ENCODE peak calls at places on chromosomes 7 and 10, in seven cellular contexts. E is RWPE1, A is Peyer's patch, O is cardiac fibroblast, X is fibroblast of villous mesenchyme, S is osteocyte, R is SK-N-SH. B is an unnamed sample.

GRCh38 chr10:28200804-28201203 is 102.1 kb downstream of the MPP7 start:
- DNase-seq in E (no peak), A (no peak), O (no peak), X (no peak), S (no peak), R (no peak), B (no peak)

GRCh38 chr7:118080947-118081346 is 103.0 kb upstream of the LSM8 start:
- DNase-seq in E (peak; percentile 91), A (no peak), O (peak; percentile 1), X (peak; percentile 74), S (no peak), R (no peak), B (no peak)

GRCh38 chr10:99621454-99622246 is 1.4 kb upstream of the SLC25A28 start:
- DNase-seq in E (peak; percentile 74), A (no peak), O (no peak), X (no peak), S (no peak), R (peak; percentile 21), B (no peak)

GRCh38 chr10:22700489-22700888 is 13.9 kb downstream of the PIP4K2A start:
- DNase-seq in E (no peak), A (no peak), O (no peak), X (no peak), S (no peak), R (no peak), B (no peak)

GRCh38 chr10:1571587-1572237 is 165.6 kb downstream of the ADARB2 start:
- DNase-seq in E (no peak), A (no peak), O (no peak), X (no peak), S (no peak), R (no peak), B (no peak)

GRCh38 chr7:39526676-39527075 is 39.5 kb upstream of the YAE1 start:
- DNase-seq in E (no peak), A (no peak), O (no peak), X (no peak), S (no peak), R (no peak), B (no peak)

GRCh38 chr7:106273009-106273695 is 11.6 kb downstream of the NAMPT start:
- DNase-seq in E (no peak), A (no peak), O (no peak), X (no peak), S (no peak), R (no peak), B (no peak)

GRCh38 chr7:36291387-36292316 is 98.0 kb upstream of the ANLN start:
- DNase-seq in E (peak; percentile 74), A (peak; percentile 79), O (peak; percentile 90), X (peak; percentile 86), S (peak; percentile 94), R (peak; percentile 93), B (peak; percentile 91)

GRCh38 chr7:73526892-73527821 is 5.1 kb upstream of the BAZ1B start:
- DNase-seq in E (no peak), A (peak; percentile 32), O (no peak), X (no peak), S (no peak), R (peak; percentile 55), B (no peak)

GRCh38 chr10:2494386-2494785 is 573.0 kb upstream of the PFKP start:
- DNase-seq in E (no peak), A (no peak), O (no peak), X (no peak), S (no peak), R (no peak), B (no peak)

GRCh38 chr10:132099701-132100481 is 34.1 kb downstream of the JAKMIP3 start:
- DNase-seq in E (no peak), A (no peak), O (no peak), X (no peak), S (peak; percentile 76), R (no peak), B (no peak)

DNA sequence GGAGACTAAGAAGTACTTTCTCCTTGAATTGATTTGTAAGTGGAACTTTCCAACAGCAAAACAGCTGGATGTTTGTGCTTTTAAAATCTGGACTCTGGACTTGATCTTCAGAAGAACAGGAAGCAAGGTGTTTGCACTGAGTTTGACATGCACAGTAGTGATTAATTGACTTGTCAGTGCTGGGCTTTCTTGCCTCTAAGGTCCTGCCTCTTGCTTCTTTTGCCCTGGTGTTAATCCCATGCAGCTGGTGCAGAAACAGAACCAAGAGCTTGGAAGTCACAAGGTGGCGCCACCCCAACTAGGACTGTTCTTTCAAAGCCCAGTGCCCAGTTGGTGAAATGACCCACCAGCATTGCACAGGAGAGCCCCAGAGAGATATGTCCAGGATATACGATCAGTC is 66.8 kb upstream of the SEPHS1 start:
- DNase-seq in E (no peak), A (no peak), O (peak; percentile 15), X (peak; percentile 27), S (no peak), R (peak; percentile 36), B (no peak)
- TF ChIP-seq CTCF in E (no peak), A (peak; percentile 49), O (no peak), X (peak; percentile 48), S (peak; percentile 28), R (peak; percentile 33), B (no peak)

GRCh38 chr10:45442670-45443069 is 68.7 kb downstream of the ALOX5 start:
- DNase-seq in E (no peak), A (peak; percentile 11), O (no peak), X (no peak), S (peak; percentile 65), R (no peak), B (no peak)
- TF ChIP-seq CTCF in E (no peak), A (no peak), O (no peak), X (no peak), S (no peak), R (no peak), B (no peak)

DNA sequence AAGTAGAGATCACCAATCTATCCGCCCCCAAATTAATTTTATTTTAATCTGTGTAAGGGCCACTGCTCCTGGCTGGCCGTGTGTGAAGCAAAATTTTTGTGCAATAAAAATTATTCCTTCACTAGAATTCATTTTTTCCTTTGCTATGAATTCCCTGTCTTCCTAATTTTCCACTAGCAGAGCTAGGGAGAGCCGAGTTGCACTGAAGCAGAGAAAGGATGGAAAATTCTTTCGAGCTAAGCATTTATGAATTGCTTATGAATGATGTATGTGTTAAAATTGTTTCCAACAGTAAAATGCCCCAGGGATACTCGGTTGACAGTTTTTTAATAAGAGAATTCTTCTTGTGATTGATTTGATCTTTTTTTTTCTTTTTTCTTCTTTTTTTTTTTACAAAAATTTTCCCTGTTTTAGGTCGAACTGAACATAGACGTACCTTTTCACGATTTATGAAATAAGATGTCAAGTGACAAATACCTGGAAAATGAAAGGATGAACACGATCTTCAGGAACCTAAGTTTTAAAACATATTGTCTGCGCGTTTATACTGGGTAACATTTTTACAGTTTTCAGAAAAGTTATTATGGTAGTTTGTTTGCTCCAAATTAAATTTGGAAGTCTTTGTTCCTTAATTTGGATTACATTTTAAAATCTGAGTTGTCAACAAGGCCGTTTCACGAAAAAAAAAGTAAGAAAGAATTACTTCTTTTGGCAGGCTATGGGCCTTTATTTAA is 288.8 kb upstream of the NFE2L3 start:
- DNase-seq in E (no peak), A (no peak), O (no peak), X (no peak), S (no peak), R (no peak), B (no peak)
- TF ChIP-seq CTCF in E (no peak), A (no peak), O (no peak), X (no peak), S (no peak), R (no peak), B (no peak)

GRCh38 chr7:76329479-76329878 is 27.0 kb downstream of the HSPB1 start:
- DNase-seq in E (no peak), A (no peak), O (no peak), X (no peak), S (no peak), R (no peak), B (no peak)

GRCh38 chr7:76332073-76332472 is 26.7 kb downstream of the YWHAG start:
- DNase-seq in E (no peak), A (no peak), O (no peak), X (no peak), S (no peak), R (no peak), B (no peak)

GRCh38 chr7:76328390-76328789 is 25.9 kb downstream of the HSPB1 start:
- DNase-seq in E (no peak), A (no peak), O (no peak), X (no peak), S (no peak), R (no peak), B (no peak)

GRCh38 chr7:76330245-76330644 is 27.8 kb downstream of the HSPB1 start:
- DNase-seq in E (no peak), A (no peak), O (no peak), X (peak; percentile 40), S (no peak), R (no peak), B (no peak)

GRCh38 chr7:76330673-76331072 is 28.1 kb downstream of the YWHAG start:
- DNase-seq in E (no peak), A (no peak), O (no peak), X (no peak), S (no peak), R (no peak), B (no peak)
- TF ChIP-seq CTCF in E (no peak), A (no peak), O (no peak), X (no peak), S (no peak), R (peak; percentile 32), B (no peak)

DNA sequence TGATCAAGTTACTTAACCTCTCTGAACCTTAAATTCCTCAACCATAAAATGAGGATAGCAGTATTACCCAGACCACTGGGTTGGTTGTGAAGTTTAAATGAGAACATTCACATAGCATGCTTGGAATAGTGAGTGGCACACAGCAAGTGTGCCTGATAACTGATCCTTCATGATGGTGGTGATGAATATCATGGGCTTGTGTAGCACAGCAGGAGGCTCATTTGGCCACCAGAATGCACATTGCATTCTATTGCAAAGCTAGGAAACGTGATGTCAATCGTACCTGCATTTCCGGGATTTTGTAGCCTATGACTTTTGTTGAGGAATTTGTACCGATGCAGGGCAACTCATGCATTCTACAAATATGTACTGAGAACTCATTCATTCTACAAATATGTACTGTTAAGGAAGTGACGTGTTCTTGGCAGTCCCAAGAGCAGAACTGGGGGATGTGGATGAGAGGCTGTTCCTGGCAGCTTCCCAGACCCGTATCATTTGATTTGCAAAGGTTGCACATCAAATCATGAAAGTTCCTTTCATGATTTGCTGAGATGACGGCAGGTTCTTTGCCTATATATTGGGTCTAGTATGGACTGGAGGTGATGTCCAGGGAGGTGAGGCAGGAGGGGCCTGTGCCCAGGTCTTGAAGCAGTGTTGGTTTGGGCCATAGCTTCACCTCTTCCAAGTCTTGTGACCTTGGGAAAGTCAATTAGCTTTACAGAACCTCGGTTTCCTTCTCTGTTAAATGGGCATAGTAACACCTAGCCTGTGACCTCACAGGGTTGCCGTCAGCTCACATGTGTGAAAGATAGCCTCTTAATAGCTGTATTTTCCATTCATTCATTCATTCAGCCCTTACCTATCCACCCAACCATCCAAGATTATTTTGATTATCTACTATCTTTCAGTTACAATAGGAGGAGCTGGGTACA is 94.7 kb upstream of the SMNDC1 start:
- DNase-seq in E (peak; percentile 96), A (no peak), O (peak; percentile 98), X (peak; percentile 92), S (no peak), R (no peak), B (no peak)
- TF ChIP-seq CTCF in E (no peak), A (no peak), O (no peak), X (no peak), S (no peak), R (no peak), B (no peak)

DNA sequence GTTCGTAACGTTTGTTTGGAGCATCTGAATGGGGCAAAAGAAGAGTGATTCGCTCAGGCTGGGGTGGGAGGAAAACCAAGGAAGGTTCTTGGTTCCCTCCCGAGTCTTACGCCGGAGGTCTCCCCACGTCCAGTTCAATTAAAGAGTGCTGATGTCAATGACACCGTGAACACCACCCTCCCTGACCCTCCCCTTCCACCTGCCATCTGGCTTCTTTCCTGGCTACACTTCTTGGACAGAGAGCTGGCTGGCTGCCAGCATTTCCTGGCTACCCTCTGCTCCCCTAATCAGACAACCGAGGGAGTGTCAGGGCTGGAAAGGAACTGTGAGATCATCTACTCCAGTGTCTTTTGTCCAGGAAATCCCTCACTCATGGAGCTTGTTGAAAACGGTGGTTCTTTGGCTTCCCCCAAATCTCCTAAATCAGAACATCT is 24.1 kb upstream of the FFAR4 start:
- DNase-seq in E (no peak), A (no peak), O (peak; percentile 65), X (peak; percentile 52), S (no peak), R (peak; percentile 68), B (peak; percentile 62)
- TF ChIP-seq CTCF in E (no peak), A (no peak), O (no peak), X (no peak), S (no peak), R (no peak), B (no peak)

B was measured in mesothelial cell of epicardium.